ENCODE peak calls at places on chromosome 17, in nine cellular contexts. One of them, this sample, is unnamed. For H3K27me3, the result is how much of the 10 kb centered on the place peaks cover.

GRCh38 chr17:53780320-53780719 is 42.4 kb upstream of the KIF2B start:
- DNase-seq in heart left ventricle: no peak
- DNase-seq in fibroblast of lung: no peak
- DNase-seq in adrenal gland: no peak
- DNase-seq in tibial artery: no peak
- DNase-seq in psoas muscle: no peak
- DNase-seq in body of pancreas: peak
- DNase-seq in adipocyte: no peak
- DNase-seq in H1: no peak
- DNase-seq in this sample: no peak

GRCh38 chr17:14301761-14302401 is 1.0 kb downstream of the HS3ST3B1 start:
- DNase-seq in heart left ventricle: no peak
- DNase-seq in fibroblast of lung: peak
- DNase-seq in adrenal gland: peak
- DNase-seq in tibial artery: no peak
- DNase-seq in psoas muscle: peak
- DNase-seq in body of pancreas: peak
- DNase-seq in adipocyte: peak
- DNase-seq in H1: no peak
- DNase-seq in this sample: peak

GRCh38 chr17:78924481-78925151 is 571 bp downstream of the TIMP2 start:
- DNase-seq in heart left ventricle: no peak
- DNase-seq in fibroblast of lung: peak
- DNase-seq in adrenal gland: no peak
- DNase-seq in tibial artery: no peak
- DNase-seq in psoas muscle: peak
- DNase-seq in body of pancreas: no peak
- DNase-seq in adipocyte: peak
- DNase-seq in H1: no peak
- DNase-seq in this sample: no peak

GRCh38 chr17:17041018-17041521 is 1.2 kb upstream of the MPRIP start:
- DNase-seq in heart left ventricle: peak
- DNase-seq in fibroblast of lung: peak
- DNase-seq in adrenal gland: peak
- DNase-seq in tibial artery: peak
- DNase-seq in psoas muscle: peak
- DNase-seq in body of pancreas: peak
- DNase-seq in adipocyte: peak
- DNase-seq in H1: no peak
- DNase-seq in this sample: no peak

GRCh38 chr17:43897827-43898226 is 9.5 kb downstream of the MPP2 start:
- DNase-seq in heart left ventricle: no peak
- DNase-seq in fibroblast of lung: no peak
- DNase-seq in adrenal gland: no peak
- DNase-seq in tibial artery: no peak
- DNase-seq in psoas muscle: no peak
- DNase-seq in body of pancreas: no peak
- DNase-seq in adipocyte: no peak
- DNase-seq in H1: no peak
- DNase-seq in this sample: no peak

GRCh38 chr17:48002208-48002919 is 31.5 kb downstream of the CDK5RAP3 start:
- DNase-seq in heart left ventricle: no peak
- DNase-seq in fibroblast of lung: peak
- DNase-seq in adrenal gland: peak
- DNase-seq in tibial artery: no peak
- DNase-seq in psoas muscle: no peak
- DNase-seq in body of pancreas: no peak
- DNase-seq in adipocyte: peak
- DNase-seq in H1: no peak
- DNase-seq in this sample: no peak

GRCh38 chr17:35871415-35871814 is 2.7 kb upstream of the HEATR9 start:
- DNase-seq in heart left ventricle: no peak
- DNase-seq in fibroblast of lung: no peak
- DNase-seq in adrenal gland: no peak
- DNase-seq in tibial artery: no peak
- DNase-seq in psoas muscle: no peak
- DNase-seq in body of pancreas: no peak
- DNase-seq in adipocyte: no peak
- DNase-seq in H1: peak
- DNase-seq in this sample: peak

GRCh38 chr17:69551212-69552010 is 136.9 kb downstream of the MAP2K6 start:
- DNase-seq in heart left ventricle: no peak
- DNase-seq in fibroblast of lung: peak
- DNase-seq in adrenal gland: no peak
- DNase-seq in tibial artery: no peak
- DNase-seq in psoas muscle: no peak
- DNase-seq in body of pancreas: no peak
- DNase-seq in adipocyte: no peak
- DNase-seq in H1: no peak
- DNase-seq in this sample: no peak

GRCh38 chr17:75087558-75088453 is at the start of gene SLC16A5:
- DNase-seq in heart left ventricle: peak
- DNase-seq in fibroblast of lung: peak
- DNase-seq in adrenal gland: peak
- DNase-seq in tibial artery: peak
- DNase-seq in psoas muscle: peak
- DNase-seq in body of pancreas: peak
- DNase-seq in adipocyte: peak
- DNase-seq in H1: peak
- DNase-seq in this sample: peak

GRCh38 chr17:41331606-41332005 is 16.1 kb upstream of the KRTAP17-1 start:
- DNase-seq in heart left ventricle: no peak
- DNase-seq in fibroblast of lung: no peak
- DNase-seq in adrenal gland: no peak
- DNase-seq in tibial artery: no peak
- DNase-seq in psoas muscle: no peak
- DNase-seq in body of pancreas: no peak
- DNase-seq in adipocyte: no peak
- DNase-seq in H1: no peak
- DNase-seq in this sample: no peak

GRCh38 chr17:81918762-81919545 is 978 bp upstream of the SIRT7 start:
- DNase-seq in heart left ventricle: no peak
- DNase-seq in fibroblast of lung: no peak
- DNase-seq in adrenal gland: no peak
- DNase-seq in tibial artery: no peak
- DNase-seq in psoas muscle: no peak
- DNase-seq in body of pancreas: no peak
- DNase-seq in adipocyte: no peak
- DNase-seq in H1: no peak
- DNase-seq in this sample: no peak

GRCh38 chr17:30236297-30236624 is 764 bp upstream of the SLC6A4 start:
- DNase-seq in heart left ventricle: no peak
- DNase-seq in fibroblast of lung: no peak
- DNase-seq in adrenal gland: no peak
- DNase-seq in tibial artery: no peak
- DNase-seq in psoas muscle: no peak
- DNase-seq in body of pancreas: no peak
- DNase-seq in adipocyte: no peak
- DNase-seq in H1: no peak
- DNase-seq in this sample: no peak
- H3K27me3 ChIP-seq in heart left ventricle: under half
- H3K27me3 ChIP-seq in fibroblast of lung: under half
- H3K27me3 ChIP-seq in adrenal gland: under half
- H3K27me3 ChIP-seq in tibial artery: half or more
- H3K27me3 ChIP-seq in psoas muscle: half or more
- H3K27me3 ChIP-seq in body of pancreas: under half
- H3K27me3 ChIP-seq in adipocyte: under half
- H3K27me3 ChIP-seq in H1: half or more
- H3K27me3 ChIP-seq in this sample: half or more

GRCh38 chr17:6065351-6065750 is 4.8 kb upstream of the WSCD1 start:
- DNase-seq in heart left ventricle: no peak
- DNase-seq in fibroblast of lung: no peak
- DNase-seq in adrenal gland: no peak
- DNase-seq in tibial artery: no peak
- DNase-seq in psoas muscle: no peak
- DNase-seq in body of pancreas: no peak
- DNase-seq in adipocyte: no peak
- DNase-seq in H1: no peak
- DNase-seq in this sample: no peak
- H3K27me3 ChIP-seq in heart left ventricle: under half
- H3K27me3 ChIP-seq in fibroblast of lung: under half
- H3K27me3 ChIP-seq in adrenal gland: under half
- H3K27me3 ChIP-seq in tibial artery: under half
- H3K27me3 ChIP-seq in psoas muscle: under half
- H3K27me3 ChIP-seq in body of pancreas: under half
- H3K27me3 ChIP-seq in adipocyte: under half
- H3K27me3 ChIP-seq in H1: under half
- H3K27me3 ChIP-seq in this sample: under half

GRCh38 chr17:67111327-67111726 is 67.0 kb downstream of the CACNG1 start:
- DNase-seq in heart left ventricle: no peak
- DNase-seq in fibroblast of lung: no peak
- DNase-seq in adrenal gland: no peak
- DNase-seq in tibial artery: no peak
- DNase-seq in psoas muscle: no peak
- DNase-seq in body of pancreas: no peak
- DNase-seq in adipocyte: no peak
- DNase-seq in H1: no peak
- DNase-seq in this sample: no peak
- H3K27me3 ChIP-seq in heart left ventricle: under half
- H3K27me3 ChIP-seq in fibroblast of lung: under half
- H3K27me3 ChIP-seq in adrenal gland: under half
- H3K27me3 ChIP-seq in tibial artery: under half
- H3K27me3 ChIP-seq in psoas muscle: under half
- H3K27me3 ChIP-seq in body of pancreas: under half
- H3K27me3 ChIP-seq in adipocyte: under half
- H3K27me3 ChIP-seq in H1: under half
- H3K27me3 ChIP-seq in this sample: under half

GRCh38 chr17:37291351-37291750 is 84.4 kb upstream of the C17orf78 start:
- DNase-seq in heart left ventricle: no peak
- DNase-seq in fibroblast of lung: no peak
- DNase-seq in adrenal gland: no peak
- DNase-seq in tibial artery: no peak
- DNase-seq in psoas muscle: no peak
- DNase-seq in body of pancreas: no peak
- DNase-seq in adipocyte: no peak
- DNase-seq in H1: no peak
- DNase-seq in this sample: no peak
- H3K27me3 ChIP-seq in heart left ventricle: under half
- H3K27me3 ChIP-seq in fibroblast of lung: under half
- H3K27me3 ChIP-seq in adrenal gland: under half
- H3K27me3 ChIP-seq in tibial artery: under half
- H3K27me3 ChIP-seq in psoas muscle: under half
- H3K27me3 ChIP-seq in body of pancreas: under half
- H3K27me3 ChIP-seq in adipocyte: under half
- H3K27me3 ChIP-seq in H1: under half
- H3K27me3 ChIP-seq in this sample: under half

GRCh38 chr17:58621174-58621573 is 70.7 kb downstream of the TEX14 start:
- DNase-seq in heart left ventricle: no peak
- DNase-seq in fibroblast of lung: no peak
- DNase-seq in adrenal gland: no peak
- DNase-seq in tibial artery: no peak
- DNase-seq in psoas muscle: no peak
- DNase-seq in body of pancreas: no peak
- DNase-seq in adipocyte: no peak
- DNase-seq in H1: no peak
- DNase-seq in this sample: no peak
- H3K27me3 ChIP-seq in heart left ventricle: under half
- H3K27me3 ChIP-seq in fibroblast of lung: under half
- H3K27me3 ChIP-seq in adrenal gland: under half
- H3K27me3 ChIP-seq in tibial artery: under half
- H3K27me3 ChIP-seq in psoas muscle: under half
- H3K27me3 ChIP-seq in body of pancreas: under half
- H3K27me3 ChIP-seq in adipocyte: under half
- H3K27me3 ChIP-seq in H1: under half
- H3K27me3 ChIP-seq in this sample: under half

GRCh38 chr17:57077000-57077399 is 8.0 kb upstream of the AKAP1 start:
- DNase-seq in heart left ventricle: no peak
- DNase-seq in fibroblast of lung: no peak
- DNase-seq in adrenal gland: no peak
- DNase-seq in tibial artery: no peak
- DNase-seq in psoas muscle: no peak
- DNase-seq in body of pancreas: no peak
- DNase-seq in adipocyte: no peak
- DNase-seq in H1: no peak
- DNase-seq in this sample: no peak
- H3K27me3 ChIP-seq in heart left ventricle: under half
- H3K27me3 ChIP-seq in fibroblast of lung: under half
- H3K27me3 ChIP-seq in adrenal gland: under half
- H3K27me3 ChIP-seq in tibial artery: under half
- H3K27me3 ChIP-seq in psoas muscle: under half
- H3K27me3 ChIP-seq in body of pancreas: under half
- H3K27me3 ChIP-seq in adipocyte: under half
- H3K27me3 ChIP-seq in H1: under half
- H3K27me3 ChIP-seq in this sample: under half

GRCh38 chr17:7176107-7176851 is 2.9 kb downstream of the ASGR1 start:
- DNase-seq in heart left ventricle: no peak
- DNase-seq in fibroblast of lung: no peak
- DNase-seq in adrenal gland: no peak
- DNase-seq in tibial artery: no peak
- DNase-seq in psoas muscle: no peak
- DNase-seq in body of pancreas: no peak
- DNase-seq in adipocyte: no peak
- DNase-seq in H1: no peak
- DNase-seq in this sample: no peak
- H3K27me3 ChIP-seq in heart left ventricle: under half
- H3K27me3 ChIP-seq in fibroblast of lung: under half
- H3K27me3 ChIP-seq in adrenal gland: under half
- H3K27me3 ChIP-seq in tibial artery: half or more
- H3K27me3 ChIP-seq in psoas muscle: half or more
- H3K27me3 ChIP-seq in body of pancreas: under half
- H3K27me3 ChIP-seq in adipocyte: under half
- H3K27me3 ChIP-seq in H1: under half
- H3K27me3 ChIP-seq in this sample: under half

GRCh38 chr17:77905766-77906165 is 52.7 kb upstream of the TNRC6C start:
- DNase-seq in heart left ventricle: no peak
- DNase-seq in fibroblast of lung: no peak
- DNase-seq in adrenal gland: no peak
- DNase-seq in tibial artery: no peak
- DNase-seq in psoas muscle: no peak
- DNase-seq in body of pancreas: peak
- DNase-seq in adipocyte: no peak
- DNase-seq in H1: no peak
- DNase-seq in this sample: no peak
- H3K27me3 ChIP-seq in heart left ventricle: under half
- H3K27me3 ChIP-seq in fibroblast of lung: under half
- H3K27me3 ChIP-seq in adrenal gland: under half
- H3K27me3 ChIP-seq in tibial artery: under half
- H3K27me3 ChIP-seq in psoas muscle: under half
- H3K27me3 ChIP-seq in body of pancreas: under half
- H3K27me3 ChIP-seq in adipocyte: half or more
- H3K27me3 ChIP-seq in H1: under half
- H3K27me3 ChIP-seq in this sample: under half

This sample was measured in CD4-positive, alpha-beta T cell.